ENCODE peak calls at places on chromosome 19, in six cellular contexts. I, R, S, O, B and H are unnamed samples.

GRCh38 chr19:7494416-7495098 is 5.7 kb upstream of the PEX11G start:
- DNase-seq in O (no peak), R (no peak), S (no peak), B (no peak), I (no peak), H (peak)

GRCh38 chr19:58558623-58559274 is 338 bp upstream of the UBE2M start:
- DNase-seq in B (peak), O (peak), S (peak), R (peak), I (peak), H (peak)

GRCh38 chr19:36421749-36422481 is 3.5 kb upstream of the ZFP82 start:
- DNase-seq in O (no peak), S (no peak), B (peak), I (no peak), R (no peak), H (no peak)

GRCh38 chr19:51808333-51808986 is 13.5 kb downstream of the FPR3 start:
- DNase-seq in R (no peak), B (peak), I (no peak), S (no peak), O (no peak), H (no peak)

GRCh38 chr19:49339364-49340068 is 4.3 kb downstream of the CD37 start:
- DNase-seq in R (peak), B (peak), O (peak), S (peak), I (peak), H (peak)

GRCh38 chr19:18503971-18504885 is 17.6 kb downstream of the ELL start:
- DNase-seq in R (no peak), I (no peak), O (no peak), B (peak), S (no peak), H (no peak)

GRCh38 chr19:30691767-30692516 is 319.8 kb downstream of the ZNF536 start:
- DNase-seq in I (no peak), S (no peak), R (no peak), O (no peak), B (no peak), H (no peak)

GRCh38 chr19:7500811-7501450 is 12.1 kb upstream of the PEX11G start:
- DNase-seq in B (no peak), R (peak), O (peak), S (peak), I (peak), H (peak)

GRCh38 chr19:12847159-12848139 is 9.1 kb downstream of the MAST1 start:
- DNase-seq in B (peak), R (peak), O (peak), I (peak), S (peak), H (peak)

GRCh38 chr19:41641879-41642485 is 15.1 kb upstream of the CEACAM4 start:
- DNase-seq in B (peak), O (peak), I (peak), S (peak), R (peak), H (peak)

GRCh38 chr19:55283548-55284393 is at the start of gene BRSK1:
- DNase-seq in R (peak), I (peak), S (peak), B (no peak), O (peak), H (peak)

GRCh38 chr19:33810821-33811220 is 14.2 kb downstream of the KCTD15 start:
- DNase-seq in I (no peak), B (no peak), S (no peak), O (no peak), R (no peak), H (no peak)

GRCh38 chr19:8811315-8812172 is 20.6 kb downstream of the ZNF558 start:
- DNase-seq in I (no peak), O (no peak), B (no peak), S (peak), R (no peak), H (peak)

GRCh38 chr19:9130965-9131364 is 4.2 kb upstream of the OR7G3 start:
- DNase-seq in B (no peak), O (no peak), R (no peak), I (no peak), S (no peak), H (peak)

GRCh38 chr19:33988601-33989000 is 183.7 kb upstream of the LSM14A start:
- DNase-seq in O (no peak), S (peak), B (peak), I (no peak), R (no peak), H (no peak)

GRCh38 chr19:38978315-38978689 is 2.8 kb upstream of the FBXO17 start:
- DNase-seq in O (no peak), S (no peak), R (no peak), I (no peak), B (no peak), H (no peak)

GRCh38 chr19:33436360-33437345 is 63.1 kb downstream of the CEBPG start:
- DNase-seq in R (no peak), I (no peak), O (no peak), B (no peak), S (no peak), H (no peak)

GRCh38 chr19:13281567-13282291 is 131.5 kb downstream of the IER2 start:
- DNase-seq in B (no peak), S (no peak), I (no peak), R (no peak), O (no peak), H (no peak)

GRCh38 chr19:54806516-54806838 is 3.1 kb downstream of the KIR2DL4 start:
- DNase-seq in S (no peak), O (no peak), B (no peak), I (no peak), R (no peak), H (no peak)

GRCh38 chr19:31451686-31452325 is 102.6 kb upstream of the TSHZ3 start:
- DNase-seq in S (peak), B (peak), O (no peak), R (no peak), I (no peak), H (no peak)

GRCh38 chr19:41431426-41432386 is 4.5 kb upstream of the B3GNT8 start:
- DNase-seq in B (peak), S (peak), R (no peak), O (no peak), I (no peak), H (peak)

GRCh38 chr19:347946-348861 is 3.6 kb upstream of the MIER2 start:
- DNase-seq in R (peak), S (no peak), I (no peak), B (peak), O (no peak), H (peak)

GRCh38 chr19:57665261-57665806 is 3.4 kb upstream of the ZSCAN4 start:
- DNase-seq in B (no peak), S (no peak), O (no peak), I (no peak), R (no peak), H (no peak)

GRCh38 chr19:42552086-42553065 is 24.1 kb upstream of the CEACAM1 start:
- DNase-seq in R (no peak), I (no peak), B (no peak), S (no peak), O (no peak), H (no peak)

GRCh38 chr19:53088091-53088490 is 15.1 kb downstream of the ZNF160 start:
- DNase-seq in S (peak), R (no peak), O (no peak), B (peak), I (no peak), H (no peak)

GRCh38 chr19:46353730-46354528 is 7.0 kb downstream of the PPP5C start:
- DNase-seq in O (no peak), S (no peak), R (no peak), B (no peak), I (no peak), H (no peak)

GRCh38 chr19:35088514-35088913 is 27.1 kb upstream of the FXYD3 start:
- DNase-seq in S (peak), B (peak), I (no peak), R (no peak), O (no peak), H (peak)
- H3K14ac ChIP-seq in S (peak), B (no peak), I (no peak), R (no peak), O (no peak), H (peak)

DNA sequence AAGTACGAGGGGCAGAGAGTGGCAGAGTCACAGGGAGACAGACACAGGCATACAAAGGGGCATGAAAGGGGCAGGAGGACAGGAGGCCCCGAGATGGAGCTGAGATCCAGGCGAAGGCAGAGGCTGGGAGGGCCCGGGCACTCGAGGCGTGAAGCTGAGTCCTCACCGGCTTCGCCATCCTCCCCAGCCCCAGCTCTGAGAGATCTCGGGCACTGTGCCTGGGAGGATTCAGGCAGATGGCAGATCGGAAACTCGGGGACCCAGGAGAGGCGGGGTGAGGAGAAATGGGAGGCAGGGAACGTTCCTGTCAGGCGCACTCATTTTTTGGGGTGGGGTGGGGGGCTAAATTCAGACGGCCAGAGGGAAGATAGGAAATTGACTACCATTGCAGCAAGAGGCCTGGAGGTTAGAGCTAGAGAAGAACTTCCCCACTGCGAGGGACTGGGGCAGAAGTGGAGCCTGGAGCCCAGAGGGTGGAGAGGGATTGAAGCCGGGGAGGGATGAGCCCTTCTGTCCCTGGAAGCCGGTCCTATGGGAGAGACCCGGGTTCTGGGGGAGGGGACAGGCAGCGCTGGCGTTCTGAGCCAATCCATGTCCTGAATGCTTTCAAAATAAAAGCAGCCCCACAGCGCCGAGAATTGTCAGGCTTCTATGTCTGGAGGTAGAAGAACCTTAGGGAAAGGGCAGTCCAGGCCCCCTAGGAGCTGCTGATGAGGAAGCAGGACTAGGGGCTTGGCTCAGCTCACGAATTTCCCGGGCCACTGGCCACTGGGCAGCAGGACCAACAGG is 12.6 kb downstream of the LRRC4B start:
- DNase-seq in O (peak), S (no peak), R (peak), B (no peak), I (no peak), H (peak)
- H3K23ac ChIP-seq in O (no peak), S (no peak), R (no peak), B (no peak), I (peak), H (no peak)

GRCh38 chr19:5558101-5558621 is 9.6 kb downstream of the TINCR start:
- DNase-seq in S (no peak), O (no peak), B (peak), R (no peak), I (no peak), H (no peak)

GRCh38 chr19:5562280-5562679 is 5.5 kb downstream of the TINCR start:
- DNase-seq in S (no peak), O (no peak), R (no peak), I (no peak), B (no peak), H (no peak)

GRCh38 chr19:5559804-5560133 is 8.0 kb downstream of the TINCR start:
- DNase-seq in B (no peak), S (no peak), R (no peak), O (no peak), I (no peak), H (no peak)

GRCh38 chr19:5561559-5561958 is 6.2 kb downstream of the TINCR start:
- DNase-seq in S (no peak), I (no peak), B (no peak), R (no peak), O (no peak), H (no peak)

DNA sequence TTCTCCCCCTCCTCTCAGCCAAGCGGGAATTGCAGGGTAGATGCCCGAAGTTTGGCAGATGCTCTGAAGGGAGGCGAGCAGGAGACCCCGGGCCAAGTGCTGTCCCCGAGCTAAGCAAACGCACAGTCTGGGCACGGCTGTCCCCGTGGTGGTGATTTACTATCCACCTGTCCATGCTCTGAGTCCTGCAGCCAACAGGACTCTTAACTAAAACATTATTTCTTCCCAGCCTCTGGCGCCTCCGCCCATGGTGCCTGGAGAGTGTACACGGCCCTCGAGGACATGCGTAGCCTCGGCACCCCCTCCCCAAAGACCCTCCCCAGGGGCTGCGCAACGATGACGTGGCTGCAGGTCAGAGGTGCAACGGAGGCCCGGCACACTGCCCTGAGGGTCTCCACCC is 7.6 kb downstream of the TINCR start:
- DNase-seq in O (no peak), R (no peak), B (no peak), I (no peak), S (no peak), H (no peak)
- H3K14ac ChIP-seq in O (no peak), R (no peak), B (no peak), I (no peak), S (no peak), H (no peak)

GRCh38 chr19:16571283-16571682 is 932 bp downstream of the SLC35E1 start:
- DNase-seq in S (peak), B (peak), R (no peak), I (no peak), O (no peak), H (peak)
- H3K23ac ChIP-seq in S (peak), B (no peak), R (no peak), I (peak), O (no peak), H (no peak)